ENCODE peak calls at places on chromosomes 5 and 9, in six cellular contexts. S is GM12891, J is H1, A is K562, I is HepG2, O is GM12878. W is an unnamed sample.

GRCh38 chr9:13064060-13064459 is 215.4 kb downstream of the MPDZ start:
- DNase-seq in S (no peak), J (no peak), A (no peak), I (no peak), O (no peak), W (no peak)

GRCh38 chr9:6506571-6506970 is 93.6 kb downstream of the UHRF2 start:
- DNase-seq in S (no peak), J (no peak), A (no peak), I (no peak), O (no peak), W (no peak)

GRCh38 chr5:179302499-179303185 is 42.6 kb downstream of the ADAMTS2 start:
- DNase-seq in S (no peak), J (no peak), A (peak; percentile 36), I (no peak), O (no peak), W (no peak)

GRCh38 chr9:131942076-131942720 is 137.5 kb downstream of the MED27 start:
- DNase-seq in S (no peak), J (no peak), A (no peak), I (no peak), O (no peak), W (no peak)

GRCh38 chr5:71455427-71456361 is at the start of gene BDP1:
- DNase-seq in S (peak; percentile 79), J (peak; percentile 77), A (peak; percentile 97), I (peak; percentile 86), O (peak; percentile 77), W (peak; percentile 68)

GRCh38 chr5:78065663-78066062 is 228.8 kb downstream of the AP3B1 start:
- DNase-seq in S (no peak), J (no peak), A (peak; percentile 35), I (no peak), O (no peak), W (no peak)

GRCh38 chr5:113202904-113203716 is 226.5 kb downstream of the DCP2 start:
- DNase-seq in S (no peak), J (no peak), A (peak; percentile 68), I (peak; percentile 81), O (no peak), W (no peak)

GRCh38 chr5:75961814-75962213 is 121.4 kb upstream of the SV2C start:
- DNase-seq in S (no peak), J (no peak), A (no peak), I (no peak), O (no peak), W (no peak)

GRCh38 chr5:2205185-2205585 is 322.5 kb upstream of the IRX4 start:
- DNase-seq in S (no peak), J (no peak), A (no peak), I (no peak), O (no peak), W (no peak)

GRCh38 chr9:35914307-35914807 is 5.1 kb downstream of the SPAAR start:
- DNase-seq in S (no peak), J (no peak), A (peak; percentile 92), I (peak; percentile 85), O (no peak), W (no peak)

GRCh38 chr5:119551819-119552218 is 77.5 kb upstream of the FAM170A start:
- DNase-seq in S (no peak), J (no peak), A (no peak), I (no peak), O (no peak), W (no peak)

GRCh38 chr5:1502737-1503120 is 21.0 kb downstream of the LPCAT1 start:
- DNase-seq in S (no peak), J (no peak), A (no peak), I (no peak), O (no peak), W (no peak)

GRCh38 chr9:17423681-17424011 is 155.2 kb upstream of the SH3GL2 start:
- DNase-seq in S (no peak), J (no peak), A (no peak), I (no peak), O (no peak), W (no peak)

GRCh38 chr5:53480474-53481353 is at the start of gene FST:
- DNase-seq in S (no peak), J (no peak), A (peak; percentile 18), I (no peak), O (no peak), W (no peak)

GRCh38 chr9:72462340-72462739 is 59.1 kb upstream of the TMC1 start:
- DNase-seq in S (no peak), J (no peak), A (no peak), I (no peak), O (no peak), W (no peak)

GRCh38 chr5:138967806-138968448 is 92.8 kb upstream of the LRRTM2 start:
- DNase-seq in S (no peak), J (no peak), A (no peak), I (peak; percentile 23), O (no peak), W (no peak)

GRCh38 chr9:130111805-130112204 is 58.1 kb downstream of the GPR107 start:
- DNase-seq in S (no peak), J (no peak), A (no peak), I (no peak), O (no peak), W (no peak)

GRCh38 chr9:130116346-130116745 is 55.9 kb upstream of the NCS1 start:
- DNase-seq in S (no peak), J (no peak), A (no peak), I (no peak), O (no peak), W (no peak)

GRCh38 chr9:130117376-130117775 is 54.8 kb upstream of the NCS1 start:
- DNase-seq in S (no peak), J (no peak), A (no peak), I (no peak), O (no peak), W (no peak)

GRCh38 chr9:130112244-130113151 is 58.8 kb downstream of the GPR107 start:
- DNase-seq in S (no peak), J (no peak), A (peak; percentile 88), I (no peak), O (no peak), W (no peak)

GRCh38 chr9:130114741-130115140 is 57.5 kb upstream of the NCS1 start:
- DNase-seq in S (no peak), J (no peak), A (no peak), I (no peak), O (no peak), W (no peak)
- TF ChIP-seq POLR2AphosphoS5 in S (no peak), J (no peak), A (no peak), I (no peak), O (no peak), W (no peak)

DNA sequence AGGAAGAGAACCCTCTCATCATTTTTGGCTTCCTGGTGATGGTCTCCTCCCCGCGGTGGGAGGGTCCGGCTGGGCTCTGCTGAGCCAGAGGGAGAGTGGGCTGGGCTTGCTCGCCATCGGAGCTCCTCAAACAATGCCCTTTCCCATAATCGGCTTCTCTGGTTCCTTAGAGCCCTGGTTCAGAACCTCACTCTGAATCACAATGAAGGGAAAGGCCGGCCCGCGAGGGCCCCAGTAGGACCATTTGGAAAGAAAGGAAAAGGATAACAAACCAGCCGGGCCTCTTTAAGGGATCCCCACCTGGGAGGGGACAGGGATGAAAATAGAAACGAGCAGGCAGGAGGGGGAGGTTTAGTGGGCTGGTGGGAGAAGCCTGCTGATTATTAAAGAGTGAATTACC is 9.8 kb upstream of the SMIM32 start:
- DNase-seq in S (no peak), J (peak; percentile 74), A (no peak), I (no peak), O (no peak), W (no peak)
- TF ChIP-seq TAF1 in S (no peak), J (no peak), A (no peak), I (no peak), O (no peak), W (no peak)

DNA sequence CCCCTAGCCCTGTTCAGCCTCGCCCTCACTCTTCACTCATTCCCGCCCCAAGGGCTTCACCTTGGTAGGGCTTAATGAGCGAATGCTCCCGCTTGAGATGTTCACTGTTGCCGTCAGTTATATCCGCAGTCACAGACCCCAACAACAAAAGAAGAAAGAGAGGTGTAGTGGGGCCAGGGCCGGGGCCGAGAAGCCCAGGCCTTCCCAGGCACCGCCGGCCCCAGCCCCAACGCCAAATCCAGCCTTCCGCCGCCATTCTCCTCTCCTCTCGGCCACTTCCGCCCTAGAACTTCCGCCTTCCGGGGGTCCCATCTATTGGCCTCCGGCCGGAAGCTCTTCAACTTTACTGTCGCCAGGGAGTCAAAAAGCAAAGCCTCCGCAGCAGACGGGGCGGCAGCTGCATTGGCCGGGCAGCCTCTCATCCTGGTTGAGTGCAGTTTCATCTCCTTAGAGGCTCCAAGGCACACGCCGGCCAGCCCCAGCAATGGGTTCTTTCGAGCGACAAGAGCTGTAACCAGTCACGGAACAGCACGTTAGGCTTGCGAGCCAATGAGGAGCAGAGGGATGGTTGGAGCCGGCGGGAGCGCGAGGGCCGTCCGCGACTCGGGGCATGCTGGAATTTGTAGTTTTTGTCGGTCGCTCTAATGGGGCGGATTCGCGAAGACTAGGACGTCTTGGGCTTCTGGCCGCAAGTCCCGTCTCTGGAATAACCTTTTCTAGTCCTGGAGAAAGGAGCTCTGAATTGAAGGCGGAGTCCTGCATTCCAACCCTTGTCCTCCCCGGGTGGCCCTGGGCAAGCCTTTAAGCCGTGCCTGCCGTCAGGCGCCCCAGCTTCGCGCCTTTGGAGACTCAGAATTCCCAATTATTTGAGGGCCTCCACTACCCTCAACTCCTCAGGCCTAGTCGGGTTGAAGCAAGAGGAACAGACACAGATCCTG is at the start of gene LMAN2:
- DNase-seq in S (peak; percentile 90), J (peak; percentile 80), A (peak; percentile 96), I (peak; percentile 91), O (peak; percentile 93), W (peak; percentile 95)
- TF ChIP-seq POLR2A in S (peak; percentile 89), J (no peak), A (peak; percentile 91), I (peak; percentile 68), O (peak; percentile 88), W (peak; percentile 85)

GRCh38 chr5:150587830-150588494 is 52.5 kb upstream of the SYNPO start:
- DNase-seq in S (no peak), J (no peak), A (no peak), I (no peak), O (no peak), W (no peak)

GRCh38 chr5:150590979-150591411 is 49.5 kb upstream of the SYNPO start:
- DNase-seq in S (no peak), J (no peak), A (no peak), I (no peak), O (no peak), W (no peak)

GRCh38 chr5:150588495-150588890 is 52.0 kb upstream of the SYNPO start:
- DNase-seq in S (no peak), J (no peak), A (no peak), I (no peak), O (no peak), W (no peak)

GRCh38 chr5:150587016-150587415 is 53.4 kb upstream of the SYNPO start:
- DNase-seq in S (no peak), J (no peak), A (no peak), I (no peak), O (no peak), W (no peak)

DNA sequence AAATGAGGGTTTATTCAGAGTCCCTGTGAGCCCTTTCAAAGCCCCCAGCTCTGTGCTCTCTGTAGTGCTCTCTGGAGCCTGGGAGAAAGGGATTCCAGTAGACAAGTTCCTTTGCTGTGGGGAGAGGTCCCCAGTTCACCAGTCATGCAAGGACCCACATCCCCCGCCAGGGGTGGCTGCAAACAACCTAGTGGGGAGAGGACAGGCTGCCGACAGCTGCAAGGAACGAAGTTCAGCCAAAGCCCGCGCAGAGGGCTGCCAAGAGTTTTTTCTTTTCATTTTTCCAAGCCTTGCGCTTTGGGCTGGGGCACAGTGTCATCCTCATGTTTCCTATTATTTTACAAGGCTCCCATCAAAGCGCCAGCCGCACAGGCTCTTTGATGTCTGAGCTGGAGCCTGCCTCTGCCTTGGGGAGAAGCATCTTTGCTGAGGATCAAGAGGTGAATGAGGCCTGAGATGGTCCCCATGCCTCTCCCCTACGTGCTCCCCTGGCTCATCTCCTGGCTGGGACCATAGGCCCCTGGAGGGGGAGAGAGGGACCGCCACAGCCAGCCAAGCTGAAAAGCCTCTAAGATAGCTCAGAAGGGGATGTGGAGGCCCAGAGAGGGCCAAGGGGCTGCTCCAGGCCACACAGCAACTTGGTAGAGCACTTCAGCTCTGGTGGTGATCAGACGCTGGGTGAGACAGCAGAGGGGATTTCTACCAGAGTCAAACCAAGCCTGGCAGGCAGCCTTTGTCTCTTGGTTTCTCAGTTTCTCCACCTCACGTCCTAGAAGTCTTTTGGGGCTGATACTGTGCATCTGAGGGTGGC is 50.5 kb upstream of the SYNPO start:
- DNase-seq in S (no peak), J (peak; percentile 17), A (peak; percentile 55), I (peak; percentile 69), O (peak; percentile 56), W (no peak)
- TF ChIP-seq POLR2AphosphoS5 in S (no peak), J (no peak), A (no peak), I (no peak), O (no peak), W (no peak)

W was measured in GM12892.